ENCODE peak calls at places on chromosomes 3 and 15, in four cellular contexts. G is HepG2, T is HCT116, I is K562. B is an unnamed sample.

GRCh38 chr3:21621396-21621695 is 129.7 kb downstream of the ZNF385D start:
- DNase-seq in T (no peak), I (no peak), G (peak; percentile 15), B (no peak)

GRCh38 chr15:72873379-72874233 is 90.0 kb upstream of the ADPGK start:
- DNase-seq in I (no peak), T (no peak), G (no peak), B (no peak)

GRCh38 chr3:189588061-189588817 is 43.0 kb upstream of the TP63 start:
- DNase-seq in G (no peak), I (no peak), T (no peak), B (no peak)

GRCh38 chr3:34361921-34362320 is 563.5 kb downstream of the PDCD6IP start:
- DNase-seq in I (no peak), G (no peak), T (no peak), B (no peak)

GRCh38 chr3:125079675-125080045 is 23.9 kb upstream of the HEG1 start:
- DNase-seq in I (no peak), G (peak; percentile 38), T (peak; percentile 27), B (no peak)

GRCh38 chr15:29840928-29841327 is 18.7 kb upstream of the TJP1 start:
- DNase-seq in T (no peak), G (no peak), I (no peak), B (no peak)

GRCh38 chr15:77991029-77991406 is 86.5 kb downstream of the TBC1D2B start:
- DNase-seq in T (no peak), G (no peak), I (no peak), B (no peak)

GRCh38 chr3:39126532-39127071 is 19.1 kb downstream of the TTC21A start:
- DNase-seq in I (peak; percentile 64), G (peak; percentile 56), T (no peak), B (peak; percentile 73)

GRCh38 chr3:61638721-61639120 is 77.3 kb downstream of the PTPRG start:
- DNase-seq in T (no peak), G (no peak), I (no peak), B (no peak)

GRCh38 chr15:75823860-75824613 is 19.2 kb upstream of the UBE2Q2 start:
- DNase-seq in G (peak; percentile 42), T (no peak), I (no peak), B (peak; percentile 64)

GRCh38 chr3:192336286-192336685 is 391.1 kb downstream of the FGF12 start:
- DNase-seq in I (no peak), G (no peak), T (no peak), B (no peak)

GRCh38 chr3:12822725-12823373 is 18.5 kb downstream of the RPL32 start:
- DNase-seq in G (peak; percentile 29), I (peak; percentile 49), T (peak; percentile 29), B (no peak)

GRCh38 chr3:143973352-143974021 is 1.9 kb downstream of the DIPK2A start:
- DNase-seq in T (no peak), G (peak; percentile 71), I (no peak), B (peak; percentile 52)

GRCh38 chr15:52326758-52327157 is 31.2 kb upstream of the MYO5C start:
- DNase-seq in I (no peak), T (no peak), G (no peak), B (no peak)

GRCh38 chr3:134378384-134378783 is 4.1 kb upstream of the AMOTL2 start:
- DNase-seq in T (peak; percentile 47), G (peak; percentile 50), I (peak; percentile 33), B (peak; percentile 51)

GRCh38 chr3:45113625-45114050 is 32.5 kb downstream of the CDCP1 start:
- DNase-seq in T (no peak), G (no peak), I (no peak), B (no peak)

GRCh38 chr15:44501768-44502366 is 35.1 kb upstream of the EIF3J start:
- DNase-seq in G (peak; percentile 27), T (peak; percentile 4), I (peak; percentile 30), B (peak; percentile 50)

GRCh38 chr15:82177291-82178010 is 85.1 kb downstream of the EFL1 start:
- DNase-seq in I (no peak), T (no peak), G (no peak), B (no peak)

GRCh38 chr3:131174752-131175151 is 148.1 kb downstream of the NEK11 start:
- DNase-seq in I (no peak), G (no peak), T (no peak), B (no peak)

GRCh38 chr3:117308756-117309155 is 599.2 kb downstream of the TUSC7 start:
- DNase-seq in T (no peak), I (no peak), G (no peak), B (no peak)

GRCh38 chr15:40918799-40919392 is 10.2 kb upstream of the DLL4 start:
- DNase-seq in G (peak; percentile 55), I (peak; percentile 37), T (no peak), B (peak; percentile 68)
- TF ChIP-seq MAX in G (no peak), I (no peak), T (no peak), B (no peak)

DNA sequence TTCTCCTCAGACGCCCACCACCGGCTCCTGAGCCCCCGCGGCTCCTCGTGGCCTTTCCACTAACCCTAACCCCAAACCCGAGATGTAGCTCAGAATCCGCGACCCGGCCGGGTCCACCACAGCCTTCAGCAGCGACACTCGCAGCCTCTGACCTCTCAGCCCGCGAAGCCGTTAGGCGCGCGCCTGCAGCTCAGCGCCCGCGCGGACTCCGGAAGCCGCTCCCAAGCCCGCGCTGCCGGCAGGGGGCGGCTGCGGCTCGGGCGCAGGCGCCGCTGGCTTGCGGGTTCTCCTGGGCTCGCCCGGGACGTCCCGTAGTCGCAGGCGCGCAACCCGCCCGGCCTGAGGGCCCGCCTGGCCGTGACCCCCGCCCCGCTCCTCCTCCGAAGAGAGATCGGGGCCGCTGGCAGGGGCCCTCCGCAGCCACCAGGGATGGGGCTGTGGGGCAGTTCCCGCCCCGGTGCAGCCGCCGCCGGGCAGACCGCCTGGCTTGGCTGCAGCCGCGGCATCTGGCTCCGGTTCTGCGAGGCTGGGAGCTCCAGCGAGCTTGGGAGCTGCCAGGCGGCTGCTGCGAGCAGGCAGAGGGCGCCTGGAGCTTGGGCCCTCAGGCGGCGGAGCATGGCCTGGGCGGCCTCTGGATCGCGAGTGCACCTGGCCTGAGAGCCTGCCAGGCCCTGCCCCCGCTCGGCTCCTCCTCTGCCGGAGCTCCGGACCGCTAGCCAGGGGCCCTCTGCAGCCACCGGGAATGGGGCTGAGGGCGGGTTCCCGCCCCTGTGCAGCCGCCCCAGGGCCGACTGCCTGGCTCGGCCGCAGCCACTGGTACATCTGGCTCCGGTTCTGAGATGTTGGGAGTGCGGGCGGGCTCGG is 120.7 kb downstream of the LMLN start:
- DNase-seq in I (peak; percentile 74), G (peak; percentile 18), T (peak; percentile 54), B (peak; percentile 58)
- TF ChIP-seq CTCF in I (peak; percentile 54), G (peak; percentile 66), T (peak; percentile 0), B (peak; percentile 63)

DNA sequence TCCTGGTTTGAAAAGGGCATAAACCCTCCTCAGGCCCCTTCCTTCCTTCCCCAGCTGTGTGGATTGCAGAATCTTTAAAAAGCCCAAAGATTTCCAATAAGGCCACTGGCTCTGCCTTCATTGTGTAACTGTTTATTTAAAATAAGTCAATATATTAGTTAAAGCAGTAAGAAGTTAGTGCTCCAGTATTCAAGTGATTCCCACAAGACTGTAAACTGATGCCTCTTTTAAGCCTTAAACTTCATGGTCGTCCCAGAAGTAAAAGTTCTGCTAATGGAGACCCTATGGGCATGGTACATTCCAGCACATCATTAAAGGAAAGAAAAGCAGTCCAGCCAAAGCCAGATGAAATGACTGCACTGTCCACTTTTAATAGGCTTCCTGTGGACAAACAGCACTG is 512.6 kb downstream of the MECOM start:
- DNase-seq in G (no peak), I (no peak), T (no peak), B (no peak)
- H3K27me3 ChIP-seq in G (peaks cover 1% of the 10 kb centered on the region), I (no peaks in the 10 kb centered on the region), T (peaks cover 13% of the 10 kb centered on the region), B (no peaks in the 10 kb centered on the region)

DNA sequence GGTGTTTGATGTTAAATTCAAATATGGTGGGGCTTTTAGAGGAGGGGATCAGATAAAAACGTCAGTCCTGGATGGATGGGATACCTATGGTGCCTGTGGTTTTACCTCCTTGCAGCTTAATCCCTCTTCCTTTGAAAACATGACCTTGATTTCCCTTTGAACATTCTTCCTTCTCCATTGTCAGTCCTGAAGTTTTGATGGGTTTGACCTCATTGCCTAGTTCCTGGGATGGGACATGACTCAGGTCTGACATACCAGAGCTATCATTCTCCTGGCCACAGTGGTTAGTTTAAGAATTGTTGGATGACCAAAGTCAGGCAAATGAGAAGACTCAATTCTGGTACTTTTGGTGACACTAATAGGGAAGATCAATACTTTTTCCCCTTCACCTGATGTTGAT is 87.2 kb downstream of the PRICKLE2 start:
- DNase-seq in T (no peak), G (peak; percentile 11), I (no peak), B (no peak)
- TF ChIP-seq MAX in T (no peak), G (no peak), I (no peak), B (no peak)

GRCh38 chr3:37255990-37256308 is 81.6 kb upstream of the LRRFIP2 start:
- DNase-seq in T (no peak), I (no peak), G (no peak), B (no peak)

GRCh38 chr3:37254316-37254715 is 79.9 kb upstream of the LRRFIP2 start:
- DNase-seq in I (no peak), G (no peak), T (no peak), B (no peak)

GRCh38 chr3:37259291-37259690 is 84.9 kb upstream of the LRRFIP2 start:
- DNase-seq in G (no peak), T (no peak), I (no peak), B (no peak)

GRCh38 chr3:37257581-37257980 is 83.2 kb upstream of the LRRFIP2 start:
- DNase-seq in G (no peak), I (no peak), T (no peak), B (peak; percentile 17)

DNA sequence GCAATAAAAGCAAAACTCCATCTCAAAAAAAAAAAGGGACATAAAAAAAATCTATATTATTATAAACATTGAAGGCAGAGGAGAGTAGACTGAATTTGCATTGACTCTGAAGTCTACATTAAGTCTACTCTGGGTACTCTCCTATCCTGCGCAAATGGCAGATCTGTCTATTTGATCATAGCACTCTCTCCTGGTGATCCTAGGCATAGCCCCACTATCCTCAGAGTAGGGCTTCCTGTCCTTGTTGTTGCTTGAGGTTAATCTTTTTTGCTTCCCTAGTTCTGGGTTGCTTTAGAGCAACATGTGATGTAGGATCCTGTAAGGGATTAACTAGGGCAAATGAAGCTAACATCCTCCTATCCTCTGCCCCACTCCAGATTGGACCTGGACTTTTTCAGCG is 82.1 kb upstream of the LRRFIP2 start:
- DNase-seq in T (no peak), I (no peak), G (peak; percentile 17), B (no peak)
- TF ChIP-seq CTCF in T (no peak), I (peak; percentile 52), G (peak; percentile 24), B (no peak)

GRCh38 chr15:67825880-67826716 is 789 bp downstream of the SKOR1 start:
- DNase-seq in T (no peak), G (no peak), I (no peak), B (no peak)

GRCh38 chr15:67828379-67828968 is 3.2 kb downstream of the SKOR1 start:
- DNase-seq in G (no peak), T (no peak), I (no peak), B (no peak)

GRCh38 chr15:67824900-67825879 is at the start of gene SKOR1:
- DNase-seq in G (no peak), T (no peak), I (peak; percentile 45), B (no peak)

GRCh38 chr15:67827561-67828378 is 2.5 kb downstream of the SKOR1 start:
- DNase-seq in I (no peak), G (no peak), T (no peak), B (no peak)

GRCh38 chr15:67826717-67827560 is 1.6 kb downstream of the SKOR1 start:
- DNase-seq in T (no peak), I (no peak), G (no peak), B (no peak)
- H3K27me3 ChIP-seq in T (no peaks in the 10 kb centered on the region), I (peaks cover 31% of the 10 kb centered on the region), G (peaks cover 13% of the 10 kb centered on the region), B (peaks cover 78% of the 10 kb centered on the region)